ENCODE peak calls at places on chromosomes 12 and 14, in six cellular contexts. One of them, this sample, is unnamed.

GRCh38 chr12:48388430-48388829 is 37.7 kb upstream of the ZNF641 start:
- DNase-seq in PC-3: peak; percentile 37
- DNase-seq in HCT116: no peak
- DNase-seq in GM23248: peak; percentile 71
- DNase-seq in MM.1S: no peak
- DNase-seq in K562: no peak
- DNase-seq in this sample: peak; percentile 47

GRCh38 chr14:62138593-62138992 is 376.4 kb downstream of the SNAPC1 start:
- DNase-seq in PC-3: no peak
- DNase-seq in HCT116: no peak
- DNase-seq in GM23248: no peak
- DNase-seq in MM.1S: no peak
- DNase-seq in K562: no peak
- DNase-seq in this sample: peak; percentile 22

GRCh38 chr12:44217146-44217883 is 381.4 kb downstream of the TMEM117 start:
- DNase-seq in PC-3: peak; percentile 31
- DNase-seq in HCT116: no peak
- DNase-seq in GM23248: no peak
- DNase-seq in MM.1S: no peak
- DNase-seq in K562: no peak
- DNase-seq in this sample: no peak

GRCh38 chr12:88663001-88663400 is 82.7 kb upstream of the KITLG start:
- DNase-seq in PC-3: peak; percentile 55
- DNase-seq in HCT116: no peak
- DNase-seq in GM23248: peak; percentile 32
- DNase-seq in MM.1S: no peak
- DNase-seq in K562: no peak
- DNase-seq in this sample: no peak

GRCh38 chr12:26473291-26473690 is 277.9 kb downstream of the SSPN start:
- DNase-seq in PC-3: peak; percentile 43
- DNase-seq in HCT116: no peak
- DNase-seq in GM23248: peak; percentile 72
- DNase-seq in MM.1S: no peak
- DNase-seq in K562: no peak
- DNase-seq in this sample: peak; percentile 32

GRCh38 chr12:131827961-131828534 is at the start of gene MMP17:
- DNase-seq in PC-3: peak; percentile 79
- DNase-seq in HCT116: no peak
- DNase-seq in GM23248: peak; percentile 94
- DNase-seq in MM.1S: peak; percentile 23
- DNase-seq in K562: peak; percentile 86
- DNase-seq in this sample: peak; percentile 62

GRCh38 chr14:92122351-92122677 is 545 bp downstream of the CPSF2 start:
- DNase-seq in PC-3: peak; percentile 7
- DNase-seq in HCT116: no peak
- DNase-seq in GM23248: peak; percentile 66
- DNase-seq in MM.1S: peak; percentile 26
- DNase-seq in K562: peak; percentile 14
- DNase-seq in this sample: peak; percentile 33

GRCh38 chr12:29152223-29152868 is 3.3 kb downstream of the FAR2 start:
- DNase-seq in PC-3: no peak
- DNase-seq in HCT116: no peak
- DNase-seq in GM23248: no peak
- DNase-seq in MM.1S: peak; percentile 56
- DNase-seq in K562: peak; percentile 19
- DNase-seq in this sample: no peak

GRCh38 chr14:81509838-81510452 is 23.7 kb downstream of the SEL1L start:
- DNase-seq in PC-3: no peak
- DNase-seq in HCT116: no peak
- DNase-seq in GM23248: peak; percentile 25
- DNase-seq in MM.1S: no peak
- DNase-seq in K562: no peak
- DNase-seq in this sample: no peak

GRCh38 chr12:15322164-15323054 is at the start of gene PTPRO:
- DNase-seq in PC-3: no peak
- DNase-seq in HCT116: no peak
- DNase-seq in GM23248: peak; percentile 15
- DNase-seq in MM.1S: no peak
- DNase-seq in K562: no peak
- DNase-seq in this sample: no peak

GRCh38 chr14:42293180-42293579 is 686.5 kb downstream of the LRFN5 start:
- DNase-seq in PC-3: no peak
- DNase-seq in HCT116: no peak
- DNase-seq in GM23248: no peak
- DNase-seq in MM.1S: no peak
- DNase-seq in K562: no peak
- DNase-seq in this sample: no peak

GRCh38 chr12:67382206-67382871 is 113.2 kb downstream of the CAND1 start:
- DNase-seq in PC-3: no peak
- DNase-seq in HCT116: no peak
- DNase-seq in GM23248: peak; percentile 9
- DNase-seq in MM.1S: no peak
- DNase-seq in K562: no peak
- DNase-seq in this sample: peak; percentile 54

GRCh38 chr14:76352639-76353281 is 23.2 kb upstream of the ESRRB start:
- DNase-seq in PC-3: peak; percentile 30
- DNase-seq in HCT116: no peak
- DNase-seq in GM23248: peak; percentile 63
- DNase-seq in MM.1S: peak; percentile 24
- DNase-seq in K562: no peak
- DNase-seq in this sample: peak; percentile 39

GRCh38 chr12:113815031-113815430 is 151.1 kb downstream of the RBM19 start:
- DNase-seq in PC-3: peak; percentile 45
- DNase-seq in HCT116: no peak
- DNase-seq in GM23248: no peak
- DNase-seq in MM.1S: no peak
- DNase-seq in K562: no peak
- DNase-seq in this sample: no peak

GRCh38 chr12:3622732-3623690 is 129.9 kb downstream of the CRACR2A start:
- DNase-seq in PC-3: no peak
- DNase-seq in HCT116: no peak
- DNase-seq in GM23248: no peak
- DNase-seq in MM.1S: no peak
- DNase-seq in K562: no peak
- DNase-seq in this sample: no peak

GRCh38 chr14:51328942-51329350 is 88.9 kb downstream of the TMX1 start:
- DNase-seq in PC-3: no peak
- DNase-seq in HCT116: no peak
- DNase-seq in GM23248: peak; percentile 84
- DNase-seq in MM.1S: no peak
- DNase-seq in K562: no peak
- DNase-seq in this sample: peak; percentile 68

GRCh38 chr12:106634206-106634605 is 51.4 kb downstream of the RFX4 start:
- DNase-seq in PC-3: no peak
- DNase-seq in HCT116: no peak
- DNase-seq in GM23248: no peak
- DNase-seq in MM.1S: no peak
- DNase-seq in K562: no peak
- DNase-seq in this sample: no peak

GRCh38 chr12:96047621-96048211 is 12.3 kb upstream of the LTA4H start:
- DNase-seq in PC-3: peak; percentile 97
- DNase-seq in HCT116: peak; percentile 93
- DNase-seq in GM23248: peak; percentile 83
- DNase-seq in MM.1S: peak; percentile 90
- DNase-seq in K562: no peak
- DNase-seq in this sample: peak; percentile 76

GRCh38 chr12:32435921-32436710 is 36.8 kb downstream of the FGD4 start:
- DNase-seq in PC-3: peak; percentile 2
- DNase-seq in HCT116: no peak
- DNase-seq in GM23248: no peak
- DNase-seq in MM.1S: no peak
- DNase-seq in K562: no peak
- DNase-seq in this sample: no peak

GRCh38 chr12:77560714-77561113 is 270.0 kb upstream of the NAV3 start:
- DNase-seq in PC-3: no peak
- DNase-seq in HCT116: no peak
- DNase-seq in GM23248: no peak
- DNase-seq in MM.1S: no peak
- DNase-seq in K562: no peak
- DNase-seq in this sample: no peak

GRCh38 chr14:96268426-96269358 is 12.7 kb downstream of the BDKRB1 start:
- DNase-seq in PC-3: peak; percentile 81
- DNase-seq in HCT116: no peak
- DNase-seq in GM23248: peak; percentile 99
- DNase-seq in MM.1S: no peak
- DNase-seq in K562: no peak
- DNase-seq in this sample: peak; percentile 96

GRCh38 chr12:95998611-95999300 is 2.6 kb upstream of the HAL start:
- DNase-seq in PC-3: peak; percentile 63
- DNase-seq in HCT116: peak; percentile 35
- DNase-seq in GM23248: peak; percentile 73
- DNase-seq in MM.1S: peak; percentile 86
- DNase-seq in K562: peak; percentile 57
- DNase-seq in this sample: peak; percentile 41

GRCh38 chr12:72832024-72832423 is 559.9 kb downstream of the TRHDE start:
- DNase-seq in PC-3: no peak
- DNase-seq in HCT116: no peak
- DNase-seq in GM23248: no peak
- DNase-seq in MM.1S: no peak
- DNase-seq in K562: no peak
- DNase-seq in this sample: no peak

GRCh38 chr12:113049976-113050742 is 6.4 kb upstream of the DTX1 start:
- DNase-seq in PC-3: peak; percentile 36
- DNase-seq in HCT116: peak; percentile 15
- DNase-seq in GM23248: peak; percentile 8
- DNase-seq in MM.1S: no peak
- DNase-seq in K562: no peak
- DNase-seq in this sample: no peak

GRCh38 chr12:108653922-108654321 is 20.2 kb upstream of the SELPLG start:
- DNase-seq in PC-3: no peak
- DNase-seq in HCT116: no peak
- DNase-seq in GM23248: no peak
- DNase-seq in MM.1S: no peak
- DNase-seq in K562: no peak
- DNase-seq in this sample: no peak
- H3K4me3 ChIP-seq in PC-3: no peak overlapping the region
- H3K4me3 ChIP-seq in HCT116: no peak overlapping the region
- H3K4me3 ChIP-seq in GM23248: no peak overlapping the region
- H3K4me3 ChIP-seq in MM.1S: no peak overlapping the region
- H3K4me3 ChIP-seq in K562: no peak overlapping the region
- H3K4me3 ChIP-seq in this sample: no peak overlapping the region

DNA sequence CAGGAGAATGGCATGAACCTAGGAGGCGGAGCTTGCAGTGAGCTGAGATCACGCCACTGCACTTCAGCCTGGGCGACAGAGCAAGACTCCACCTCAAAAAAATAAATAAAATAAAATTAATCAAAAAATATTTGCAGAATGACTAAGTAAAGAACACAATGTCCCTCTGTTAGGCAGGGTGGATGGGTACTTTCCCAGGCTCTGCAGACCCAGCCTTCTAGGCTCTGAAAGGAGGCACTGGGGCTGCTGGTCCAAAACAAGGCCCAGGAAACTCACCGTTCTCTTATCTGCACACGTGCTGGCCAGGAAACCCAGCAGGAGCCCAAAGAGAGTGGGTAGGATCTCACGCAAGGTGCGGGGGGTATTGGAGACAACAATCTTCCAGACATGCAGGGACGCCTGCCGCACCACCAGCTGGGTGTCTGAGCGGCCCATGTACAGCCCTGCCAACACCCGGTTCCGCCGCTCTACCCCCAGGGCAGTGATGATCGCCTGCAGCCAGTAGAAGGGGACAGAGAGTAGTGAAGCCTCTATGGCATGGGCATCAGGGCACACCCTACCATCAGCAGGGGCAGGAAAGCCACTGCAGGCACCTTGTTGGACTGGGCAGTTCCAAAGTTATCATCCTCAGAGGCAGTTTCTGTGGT is 25.8 kb upstream of the RAB35 start:
- DNase-seq in PC-3: peak; percentile 61
- DNase-seq in HCT116: no peak
- DNase-seq in GM23248: no peak
- DNase-seq in MM.1S: no peak
- DNase-seq in K562: no peak
- DNase-seq in this sample: peak; percentile 15
- H2AFZ ChIP-seq in PC-3: no peak overlapping the region
- H2AFZ ChIP-seq in HCT116: no peak overlapping the region
- H2AFZ ChIP-seq in GM23248: no peak overlapping the region
- H2AFZ ChIP-seq in MM.1S: no peak overlapping the region
- H2AFZ ChIP-seq in K562: no peak overlapping the region
- H2AFZ ChIP-seq in this sample: no peak overlapping the region

GRCh38 chr14:56121786-56122185 is 3.6 kb downstream of the PELI2 start:
- DNase-seq in PC-3: no peak
- DNase-seq in HCT116: no peak
- DNase-seq in GM23248: no peak
- DNase-seq in MM.1S: no peak
- DNase-seq in K562: no peak
- DNase-seq in this sample: no peak
- H3K79me2 ChIP-seq in PC-3: no peaks in the 10 kb centered on the region
- H3K79me2 ChIP-seq in HCT116: no peaks in the 10 kb centered on the region
- H3K79me2 ChIP-seq in GM23248: peaks cover 6% of the 10 kb centered on the region
- H3K79me2 ChIP-seq in MM.1S: no peaks in the 10 kb centered on the region
- H3K79me2 ChIP-seq in K562: no peaks in the 10 kb centered on the region
- H3K79me2 ChIP-seq in this sample: peaks cover 30% of the 10 kb centered on the region

DNA sequence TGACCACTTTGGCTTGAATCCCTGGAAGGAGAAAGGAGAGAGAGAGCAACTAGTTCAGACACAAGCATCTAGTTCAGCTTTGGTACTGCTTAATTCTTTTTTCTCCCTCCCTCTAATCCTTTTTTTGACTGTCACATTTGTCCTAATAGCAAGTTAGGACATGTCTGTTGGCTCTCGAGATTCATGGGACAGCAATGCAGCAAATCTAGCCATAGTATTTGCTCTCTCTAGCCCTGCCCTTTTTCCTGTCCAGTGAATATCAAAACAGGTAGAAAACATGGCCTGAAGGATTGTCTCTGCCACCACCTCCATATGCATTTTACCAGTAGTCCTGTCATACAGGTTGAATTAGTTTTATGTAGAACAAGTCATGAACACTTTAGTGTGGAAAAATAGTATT is 116.4 kb downstream of the PTPRB start:
- DNase-seq in PC-3: no peak
- DNase-seq in HCT116: no peak
- DNase-seq in GM23248: no peak
- DNase-seq in MM.1S: no peak
- DNase-seq in K562: no peak
- DNase-seq in this sample: no peak
- H3K4me3 ChIP-seq in PC-3: no peak overlapping the region
- H3K4me3 ChIP-seq in HCT116: no peak overlapping the region
- H3K4me3 ChIP-seq in GM23248: no peak overlapping the region
- H3K4me3 ChIP-seq in MM.1S: no peak overlapping the region
- H3K4me3 ChIP-seq in K562: no peak overlapping the region
- H3K4me3 ChIP-seq in this sample: no peak overlapping the region

DNA sequence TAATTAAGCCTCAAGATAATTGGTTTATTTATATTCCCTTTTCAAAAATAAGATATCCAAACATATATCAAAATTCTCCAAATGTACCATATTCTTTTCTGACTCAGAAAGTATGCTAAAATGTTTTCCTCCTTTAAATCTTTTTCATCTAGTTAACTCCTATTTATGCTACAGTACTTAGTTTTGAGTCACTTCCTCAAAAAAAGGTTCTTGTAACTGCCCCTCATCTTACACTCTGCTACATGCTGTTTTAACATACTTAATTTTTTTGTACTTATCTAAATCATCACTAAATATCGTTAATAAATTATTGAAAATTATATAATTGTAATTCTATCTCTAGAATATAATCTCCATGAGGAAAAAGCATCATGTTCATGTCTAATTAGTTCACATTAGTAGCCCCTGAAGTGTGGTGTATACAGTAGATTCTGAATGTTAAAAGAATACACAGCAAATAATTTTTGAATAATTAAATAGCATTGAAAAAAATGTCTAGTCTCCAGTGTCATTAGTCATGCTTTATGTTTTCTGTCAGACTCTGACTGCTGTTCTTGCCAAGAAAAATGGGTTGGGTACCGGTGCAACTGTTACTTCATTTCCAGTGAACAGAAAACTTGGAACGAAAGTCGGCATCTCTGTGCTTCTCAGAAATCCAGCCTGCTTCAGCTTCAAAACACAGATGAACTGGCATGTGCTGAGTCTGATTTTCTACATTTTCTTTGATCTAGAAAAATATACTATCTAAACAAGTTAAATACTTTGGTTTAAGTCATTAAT is 3.4 kb downstream of the KLRD1 start:
- DNase-seq in PC-3: peak; percentile 61
- DNase-seq in HCT116: no peak
- DNase-seq in GM23248: peak; percentile 66
- DNase-seq in MM.1S: no peak
- DNase-seq in K562: no peak
- DNase-seq in this sample: peak; percentile 50
- H2AFZ ChIP-seq in PC-3: peak overlapping the region; percentile 17
- H2AFZ ChIP-seq in HCT116: no peak overlapping the region
- H2AFZ ChIP-seq in GM23248: no peak overlapping the region
- H2AFZ ChIP-seq in MM.1S: no peak overlapping the region
- H2AFZ ChIP-seq in K562: peak overlapping the region; percentile 19
- H2AFZ ChIP-seq in this sample: no peak overlapping the region

This sample was measured in fibroblast of lung.